ENCODE peak calls at places on chromosomes 7 and 10, in four cellular contexts. One of them, this sample, is unnamed. For H3K4me1 and H3K36me3, the result is how much of the 10 kb centered on the place peaks cover.

GRCh38 chr7:80699030-80699638 is 60.7 kb downstream of the CD36 start:
- ATAC-seq in upper lobe of left lung: peak
- ATAC-seq in K562: peak
- ATAC-seq in GM12878: peak
- ATAC-seq in this sample: no peak

GRCh38 chr10:77320852-77321496 is 316.6 kb downstream of the KCNMA1 start:
- ATAC-seq in upper lobe of left lung: no peak
- ATAC-seq in K562: no peak
- ATAC-seq in GM12878: no peak
- ATAC-seq in this sample: no peak

GRCh38 chr10:109773818-109774440 is 149.4 kb downstream of the XPNPEP1 start:
- ATAC-seq in upper lobe of left lung: no peak
- ATAC-seq in K562: peak
- ATAC-seq in GM12878: peak
- ATAC-seq in this sample: no peak

GRCh38 chr7:42479452-42480303 is 242.7 kb upstream of the GLI3 start:
- ATAC-seq in upper lobe of left lung: peak
- ATAC-seq in K562: no peak
- ATAC-seq in GM12878: no peak
- ATAC-seq in this sample: peak

GRCh38 chr10:114041166-114041565 is 2.5 kb upstream of the ADRB1 start:
- ATAC-seq in upper lobe of left lung: no peak
- ATAC-seq in K562: no peak
- ATAC-seq in GM12878: no peak
- ATAC-seq in this sample: no peak

GRCh38 chr7:151721694-151722093 is 155.2 kb downstream of the PRKAG2 start:
- ATAC-seq in upper lobe of left lung: no peak
- ATAC-seq in K562: peak
- ATAC-seq in GM12878: no peak
- ATAC-seq in this sample: no peak

GRCh38 chr7:21887353-21887752 is 58.3 kb downstream of the CDCA7L start:
- ATAC-seq in upper lobe of left lung: no peak
- ATAC-seq in K562: no peak
- ATAC-seq in GM12878: no peak
- ATAC-seq in this sample: no peak

GRCh38 chr7:137538361-137538762 is 194.8 kb upstream of the PTN start:
- ATAC-seq in upper lobe of left lung: no peak
- ATAC-seq in K562: no peak
- ATAC-seq in GM12878: no peak
- ATAC-seq in this sample: no peak

GRCh38 chr7:105206985-105207384 is 181.7 kb downstream of the SRPK2 start:
- ATAC-seq in upper lobe of left lung: no peak
- ATAC-seq in K562: no peak
- ATAC-seq in GM12878: peak
- ATAC-seq in this sample: no peak

GRCh38 chr10:102231357-102232318 is 5.5 kb downstream of the ELOVL3 start:
- ATAC-seq in upper lobe of left lung: peak
- ATAC-seq in K562: peak
- ATAC-seq in GM12878: peak
- ATAC-seq in this sample: peak

DNA sequence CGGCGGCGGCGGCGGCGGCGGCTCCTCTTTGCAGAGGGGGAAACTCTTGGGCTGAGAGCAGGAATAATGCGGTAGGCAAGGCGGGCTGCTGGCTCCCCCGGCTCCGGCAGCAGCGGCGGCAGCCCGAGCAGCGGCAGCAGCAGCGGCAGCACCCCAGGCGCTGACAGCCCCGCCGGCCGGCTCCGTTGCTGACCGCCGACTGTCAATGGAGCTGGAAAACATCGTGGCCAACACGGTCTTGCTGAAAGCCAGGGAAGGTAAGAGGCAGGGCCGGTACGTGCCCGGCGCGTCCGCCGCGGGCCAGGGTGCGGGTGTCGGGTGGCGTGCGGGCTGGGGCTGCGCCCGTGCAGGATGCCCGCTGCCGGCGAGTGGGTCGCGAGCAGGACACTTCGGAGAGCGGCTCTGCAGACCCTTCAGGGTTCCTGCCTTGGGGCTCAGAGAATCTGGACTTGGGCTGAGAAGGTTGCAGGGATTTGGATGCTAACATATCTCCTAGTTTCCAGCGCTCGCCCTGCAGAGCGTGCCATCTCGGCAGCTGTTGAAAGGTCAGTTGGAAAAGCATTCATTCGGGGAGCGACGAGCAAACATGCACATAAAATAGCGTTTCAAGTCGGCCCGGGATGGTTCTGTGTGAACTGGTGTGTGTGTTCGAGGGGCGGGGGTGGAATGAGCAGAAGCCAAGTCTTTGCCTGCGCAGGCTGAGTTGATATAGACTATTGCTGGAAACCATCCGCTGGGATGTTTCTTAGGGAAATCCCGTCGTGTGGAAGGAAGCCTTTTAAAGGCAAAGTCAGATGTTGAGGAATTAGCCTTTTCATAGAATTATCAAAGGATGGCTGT is 562 bp downstream of the GRK5 start:
- ATAC-seq in upper lobe of left lung: peak
- ATAC-seq in K562: peak
- ATAC-seq in GM12878: peak
- ATAC-seq in this sample: peak
- H3K4me1 ChIP-seq in upper lobe of left lung: under half
- H3K4me1 ChIP-seq in K562: under half
- H3K4me1 ChIP-seq in GM12878: under half
- H3K4me1 ChIP-seq in this sample: under half

DNA sequence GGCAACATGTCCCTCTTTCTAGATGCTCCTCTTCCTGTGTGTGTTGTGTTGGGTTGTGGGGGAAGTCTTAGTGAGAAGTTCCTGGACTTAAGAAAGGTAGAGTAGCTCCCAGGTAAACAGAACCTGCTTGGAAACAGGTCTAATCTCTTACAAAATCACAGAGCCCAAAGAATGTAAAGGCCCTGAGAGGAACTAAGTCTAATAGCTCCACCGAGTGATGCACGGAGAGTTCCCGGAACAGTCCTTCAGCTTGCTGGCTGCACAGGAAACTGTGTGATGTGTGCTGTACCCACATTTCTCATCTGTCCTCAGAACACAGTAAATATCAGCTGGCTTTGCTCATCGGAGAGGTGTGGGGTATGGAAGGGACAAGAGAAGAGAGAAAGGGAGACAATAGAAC is 182.6 kb upstream of the LYZL1 start:
- ATAC-seq in upper lobe of left lung: no peak
- ATAC-seq in K562: no peak
- ATAC-seq in GM12878: no peak
- ATAC-seq in this sample: no peak
- H3K36me3 ChIP-seq in upper lobe of left lung: under half
- H3K36me3 ChIP-seq in K562: under half
- H3K36me3 ChIP-seq in GM12878: under half
- H3K36me3 ChIP-seq in this sample: under half

GRCh38 chr10:18829259-18829658 is 170.0 kb downstream of the ARL5B start:
- ATAC-seq in upper lobe of left lung: no peak
- ATAC-seq in K562: no peak
- ATAC-seq in GM12878: no peak
- ATAC-seq in this sample: no peak

GRCh38 chr10:18830277-18830676 is 171.0 kb downstream of the ARL5B start:
- ATAC-seq in upper lobe of left lung: no peak
- ATAC-seq in K562: no peak
- ATAC-seq in GM12878: no peak
- ATAC-seq in this sample: no peak
- TF ChIP-seq EP300 in upper lobe of left lung: no peak
- TF ChIP-seq EP300 in K562: no peak
- TF ChIP-seq EP300 in GM12878: no peak
- TF ChIP-seq EP300 in this sample: no peak

DNA sequence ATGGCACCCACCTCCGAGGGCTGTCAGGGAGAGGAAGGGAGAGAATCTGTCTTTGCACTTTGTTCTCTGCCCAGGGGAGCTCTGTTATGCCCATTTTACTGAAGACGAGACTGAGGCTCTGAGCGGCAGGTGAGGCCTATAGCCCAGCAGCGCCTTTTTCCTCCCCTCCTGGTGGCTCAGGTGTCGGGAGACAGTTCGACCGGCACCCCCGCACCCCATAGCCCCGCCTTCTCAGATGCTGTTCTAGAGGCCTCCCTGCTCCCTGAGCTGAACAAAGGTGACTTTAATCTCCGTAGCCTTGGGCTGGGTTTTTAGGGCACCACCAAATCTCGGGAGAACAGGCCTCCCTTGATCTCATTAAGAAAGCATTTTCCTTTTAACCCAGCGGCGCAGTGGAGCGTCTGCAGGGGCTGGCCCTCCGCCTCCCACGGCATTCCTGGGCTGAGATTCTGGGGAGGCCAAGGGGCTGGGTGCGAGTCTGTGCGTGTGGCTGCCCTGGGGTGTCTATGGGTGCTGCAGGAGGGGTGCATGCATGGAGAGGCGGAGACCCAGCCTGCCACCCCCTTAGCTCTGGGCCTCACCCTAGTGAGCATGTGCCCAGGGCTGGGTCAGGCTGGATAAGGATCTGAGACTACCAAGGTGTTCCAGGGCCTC is 3.3 kb downstream of the LFNG start:
- ATAC-seq in upper lobe of left lung: no peak
- ATAC-seq in K562: no peak
- ATAC-seq in GM12878: peak
- ATAC-seq in this sample: no peak
- H3K4me1 ChIP-seq in upper lobe of left lung: half or more
- H3K4me1 ChIP-seq in K562: under half
- H3K4me1 ChIP-seq in GM12878: under half
- H3K4me1 ChIP-seq in this sample: under half

GRCh38 chr10:98340261-98340675 is 72.3 kb upstream of the LOXL4 start:
- ATAC-seq in upper lobe of left lung: no peak
- ATAC-seq in K562: no peak
- ATAC-seq in GM12878: peak
- ATAC-seq in this sample: no peak
- H3K36me3 ChIP-seq in upper lobe of left lung: under half
- H3K36me3 ChIP-seq in K562: under half
- H3K36me3 ChIP-seq in GM12878: under half
- H3K36me3 ChIP-seq in this sample: under half

GRCh38 chr7:149257146-149257545 is 4.8 kb upstream of the ZNF783 start:
- ATAC-seq in upper lobe of left lung: no peak
- ATAC-seq in K562: no peak
- ATAC-seq in GM12878: no peak
- ATAC-seq in this sample: no peak
- TF ChIP-seq EP300 in upper lobe of left lung: no peak
- TF ChIP-seq EP300 in K562: no peak
- TF ChIP-seq EP300 in GM12878: no peak
- TF ChIP-seq EP300 in this sample: no peak

DNA sequence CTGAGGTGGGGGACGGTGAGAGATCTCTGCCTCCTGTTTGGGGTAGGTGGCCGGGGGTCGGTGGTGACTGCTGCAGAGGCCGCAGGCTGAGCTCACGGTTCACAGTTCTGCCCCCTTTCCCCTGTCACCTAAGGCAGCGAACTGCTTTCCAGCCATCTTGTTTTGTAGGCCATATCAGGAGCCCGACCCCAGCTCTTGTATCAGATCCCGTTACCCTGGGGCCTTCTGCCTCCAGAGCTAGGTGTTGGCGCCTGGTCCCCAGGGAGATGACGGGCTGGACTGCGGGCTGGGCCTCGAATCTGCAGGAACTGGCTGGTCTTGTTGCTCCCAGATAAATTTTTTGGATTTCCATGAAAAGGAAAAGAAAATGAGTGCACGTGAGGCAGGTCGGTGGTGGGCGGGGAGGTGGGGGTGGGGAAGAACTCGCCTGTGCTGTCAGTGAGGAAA is 183.0 kb downstream of the DNAJB6 start:
- ATAC-seq in upper lobe of left lung: no peak
- ATAC-seq in K562: no peak
- ATAC-seq in GM12878: peak
- ATAC-seq in this sample: no peak
- H3K4me1 ChIP-seq in upper lobe of left lung: under half
- H3K4me1 ChIP-seq in K562: under half
- H3K4me1 ChIP-seq in GM12878: under half
- H3K4me1 ChIP-seq in this sample: under half

GRCh38 chr10:119670717-119671116 is 19.5 kb downstream of the BAG3 start:
- ATAC-seq in upper lobe of left lung: no peak
- ATAC-seq in K562: no peak
- ATAC-seq in GM12878: no peak
- ATAC-seq in this sample: no peak
- H3K36me3 ChIP-seq in upper lobe of left lung: half or more
- H3K36me3 ChIP-seq in K562: half or more
- H3K36me3 ChIP-seq in GM12878: under half
- H3K36me3 ChIP-seq in this sample: under half

DNA sequence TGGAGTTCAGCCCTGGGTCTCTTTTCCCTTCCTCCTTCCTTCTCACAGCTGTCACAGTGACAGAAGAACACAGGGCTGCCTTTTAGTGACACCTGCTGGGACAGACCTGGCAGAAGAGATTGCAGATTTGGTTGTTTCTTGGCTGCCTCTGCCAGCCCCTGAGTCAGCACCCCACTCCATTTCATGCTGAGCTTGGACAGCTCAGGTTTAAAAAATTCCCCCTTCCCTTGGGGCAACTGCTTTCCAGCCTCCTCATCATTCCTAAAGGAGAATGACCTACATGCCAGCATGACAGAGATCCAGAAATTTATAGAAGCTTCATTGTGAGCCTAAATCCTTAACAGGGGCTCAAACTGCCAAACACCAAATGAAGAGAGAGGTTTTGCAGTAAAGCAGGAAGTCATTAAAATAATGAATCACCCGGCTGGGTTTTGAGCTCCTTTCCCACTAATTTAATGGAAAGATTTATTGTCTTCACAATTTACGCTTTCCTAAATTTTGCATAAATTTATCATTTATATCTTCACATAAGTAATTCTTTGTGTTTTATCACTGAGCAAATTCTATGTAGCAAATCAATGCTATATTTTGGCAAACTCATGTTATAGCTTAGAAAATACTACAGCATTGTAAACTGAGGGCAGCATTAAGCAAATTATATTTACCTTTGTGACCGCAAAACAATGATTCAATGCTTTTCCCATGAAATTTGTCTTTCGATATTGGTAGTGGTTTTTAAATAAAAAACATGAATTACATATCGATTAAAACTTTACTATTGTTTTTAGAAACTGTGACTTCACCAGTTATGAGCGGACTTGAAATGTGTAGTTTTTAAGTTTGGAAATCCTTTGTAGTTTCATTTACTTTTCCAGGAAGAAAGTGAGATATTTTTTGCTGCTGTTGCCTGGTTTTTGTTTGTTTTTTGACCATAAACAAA is 399.5 kb upstream of the ANKRD30A start:
- ATAC-seq in upper lobe of left lung: peak
- ATAC-seq in K562: no peak
- ATAC-seq in GM12878: no peak
- ATAC-seq in this sample: no peak
- TF ChIP-seq EP300 in upper lobe of left lung: no peak
- TF ChIP-seq EP300 in K562: no peak
- TF ChIP-seq EP300 in GM12878: no peak
- TF ChIP-seq EP300 in this sample: no peak

DNA sequence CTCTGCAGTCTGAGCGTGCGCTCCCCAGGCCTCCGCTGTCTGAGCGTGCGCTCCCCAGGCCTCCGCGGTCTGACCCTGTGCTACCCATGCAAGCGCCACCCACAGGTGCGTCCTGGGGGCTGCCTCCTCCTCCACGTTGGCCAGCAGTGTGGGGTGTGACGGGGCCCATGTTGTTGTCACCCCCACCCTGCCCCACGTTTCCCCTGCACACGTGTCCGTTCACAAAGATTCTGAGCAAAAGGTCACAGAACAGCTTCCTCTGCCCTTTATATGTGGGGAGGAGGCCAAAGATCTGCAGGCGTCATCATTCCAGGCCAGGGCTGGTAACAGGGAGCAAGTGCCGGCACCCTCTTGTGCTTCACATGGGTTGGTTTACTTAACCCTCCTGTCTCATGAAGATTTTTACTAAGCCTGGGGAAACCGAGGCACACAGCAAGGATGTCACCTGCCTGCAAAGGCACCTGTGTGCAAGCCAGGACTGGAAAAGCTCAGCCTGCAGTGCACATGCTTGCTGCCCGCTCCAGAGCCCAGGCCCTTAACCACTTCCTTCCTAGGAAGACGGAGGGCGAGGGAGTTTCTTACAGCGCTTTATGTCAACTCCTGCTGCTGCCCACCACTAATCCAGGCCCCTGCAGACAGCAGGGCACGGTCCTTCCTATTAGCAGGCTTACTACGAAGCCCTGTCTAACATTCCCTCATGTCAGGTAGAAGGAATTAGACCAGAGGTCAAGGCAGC is 4.8 kb downstream of the GPR146 start:
- ATAC-seq in upper lobe of left lung: no peak
- ATAC-seq in K562: no peak
- ATAC-seq in GM12878: no peak
- ATAC-seq in this sample: no peak
- H3K4me1 ChIP-seq in upper lobe of left lung: half or more
- H3K4me1 ChIP-seq in K562: under half
- H3K4me1 ChIP-seq in GM12878: under half
- H3K4me1 ChIP-seq in this sample: under half

This sample was measured in gastroesophageal sphincter.